ENCODE peak calls at places on chromosome 2, in ten cellular contexts. J is foreskin fibroblast; Y is stimulated activated CD4-positive, alpha-beta T cell treated with anti-CD3 and anti-CD28 coated beads, Interleukin-15, amount 100 ng/mL, for 1 hour; T is NCI-H748 treated with DMSO at 0.1 percent for 48 hours; U is prostate gland; G is GM06990; L is GM12891; Q is Peyer's patch; F is T-helper 9 cell; B is omental fat pad. H is an unnamed sample.

GRCh38 chr2:23631391-23631790 is 246.4 kb downstream of the KLHL29 start:
- DNase-seq in J (no peak), Y (no peak), T (no peak), U (no peak), G (no peak), L (no peak), Q (no peak), F (no peak), B (no peak), H (no peak)

GRCh38 chr2:10404324-10405143 is 43.6 kb downstream of the ODC1 start:
- DNase-seq in J (no peak), Y (no peak), T (no peak), U (peak; percentile 46), G (no peak), L (no peak), Q (no peak), F (no peak), B (no peak), H (no peak)

GRCh38 chr2:141557329-141558098 is 573.3 kb downstream of the LRP1B start:
- DNase-seq in J (peak; percentile 78), Y (no peak), T (no peak), U (no peak), G (no peak), L (no peak), Q (no peak), F (no peak), B (no peak), H (no peak)

GRCh38 chr2:65532937-65533336 is 100.5 kb upstream of the SPRED2 start:
- DNase-seq in J (peak; percentile 18), Y (no peak), T (no peak), U (no peak), G (no peak), L (no peak), Q (no peak), F (no peak), B (no peak), H (no peak)

GRCh38 chr2:230269715-230270114 is 44.2 kb downstream of the SP140 start:
- DNase-seq in J (no peak), Y (no peak), T (no peak), U (no peak), G (peak; percentile 26), L (no peak), Q (peak; percentile 48), F (no peak), B (no peak), H (no peak)

GRCh38 chr2:160087854-160088745 is 25.7 kb upstream of the PLA2R1 start:
- DNase-seq in J (peak; percentile 29), Y (no peak), T (no peak), U (no peak), G (no peak), L (no peak), Q (no peak), F (no peak), B (no peak), H (peak; percentile 23)

GRCh38 chr2:3094999-3095958 is 282.3 kb downstream of the EIPR1 start:
- DNase-seq in J (no peak), Y (no peak), T (no peak), U (no peak), G (no peak), L (no peak), Q (no peak), F (no peak), B (no peak), H (no peak)

GRCh38 chr2:181411105-181411849 is 45.9 kb upstream of the ITGA4 start:
- DNase-seq in J (no peak), Y (no peak), T (no peak), U (no peak), G (peak; percentile 55), L (no peak), Q (peak; percentile 90), F (no peak), B (no peak), H (peak; percentile 64)

GRCh38 chr2:22360735-22361374 is 1024.1 kb upstream of the KLHL29 start:
- DNase-seq in J (no peak), Y (no peak), T (no peak), U (no peak), G (no peak), L (no peak), Q (no peak), F (no peak), B (no peak), H (no peak)

GRCh38 chr2:118046628-118047210 is 32.8 kb upstream of the CCDC93 start:
- DNase-seq in J (peak; percentile 58), Y (no peak), T (peak; percentile 1), U (no peak), G (no peak), L (no peak), Q (no peak), F (no peak), B (no peak), H (peak; percentile 20)

GRCh38 chr2:189267925-189268579 is 88.5 kb upstream of the COL5A2 start:
- DNase-seq in J (peak; percentile 76), Y (no peak), T (no peak), U (no peak), G (no peak), L (no peak), Q (no peak), F (no peak), B (no peak), H (no peak)

GRCh38 chr2:174607584-174607983 is 10.0 kb upstream of the WIPF1 start:
- DNase-seq in J (no peak), Y (no peak), T (no peak), U (no peak), G (no peak), L (no peak), Q (no peak), F (no peak), B (no peak), H (no peak)

GRCh38 chr2:11065833-11066232 is 89.4 kb upstream of the SLC66A3 start:
- DNase-seq in J (no peak), Y (no peak), T (no peak), U (no peak), G (no peak), L (no peak), Q (no peak), F (no peak), B (no peak), H (no peak)

GRCh38 chr2:12579018-12579417 is 137.7 kb upstream of the TRIB2 start:
- DNase-seq in J (no peak), Y (no peak), T (no peak), U (no peak), G (no peak), L (no peak), Q (no peak), F (no peak), B (no peak), H (no peak)

GRCh38 chr2:34003795-34004194 is 404.7 kb upstream of the FAM98A start:
- DNase-seq in J (no peak), Y (no peak), T (no peak), U (no peak), G (no peak), L (no peak), Q (no peak), F (no peak), B (no peak), H (no peak)

GRCh38 chr2:155190342-155190741 is 491.8 kb downstream of the KCNJ3 start:
- DNase-seq in J (no peak), Y (no peak), T (peak; percentile 96), U (no peak), G (no peak), L (no peak), Q (no peak), F (no peak), B (no peak), H (no peak)

GRCh38 chr2:8538531-8538930 is 143.3 kb upstream of the ID2 start:
- DNase-seq in J (no peak), Y (no peak), T (no peak), U (no peak), G (no peak), L (no peak), Q (no peak), F (no peak), B (no peak), H (no peak)

GRCh38 chr2:241279413-241279812 is 36.1 kb downstream of the HDLBP start:
- DNase-seq in J (peak; percentile 17), Y (no peak), T (no peak), U (no peak), G (no peak), L (no peak), Q (no peak), F (no peak), B (no peak), H (no peak)

GRCh38 chr2:109666466-109666865 is 52.3 kb downstream of the SOWAHC start:
- DNase-seq in J (no peak), Y (no peak), T (no peak), U (no peak), G (no peak), L (no peak), Q (no peak), F (no peak), B (no peak), H (no peak)

GRCh38 chr2:112921982-112922381 is 11.0 kb downstream of the IL37 start:
- DNase-seq in J (no peak), Y (no peak), T (no peak), U (no peak), G (no peak), L (no peak), Q (no peak), F (no peak), B (no peak), H (no peak)

GRCh38 chr2:66888791-66889631 is 454.1 kb downstream of the MEIS1 start:
- DNase-seq in J (peak; percentile 96), Y (no peak), T (no peak), U (peak; percentile 12), G (no peak), L (no peak), Q (peak; percentile 44), F (no peak), B (no peak), H (no peak)

GRCh38 chr2:185130685-185131084 is 532.4 kb downstream of the ZNF804A start:
- DNase-seq in J (no peak), Y (no peak), T (no peak), U (no peak), G (no peak), L (no peak), Q (no peak), F (no peak), B (no peak), H (no peak)

GRCh38 chr2:174224665-174225288 is 23.6 kb downstream of the OLA1 start:
- DNase-seq in J (no peak), Y (no peak), T (no peak), U (no peak), G (no peak), L (no peak), Q (no peak), F (no peak), B (no peak), H (no peak)

GRCh38 chr2:3659447-3660432 is 1.7 kb downstream of the ALLC start:
- DNase-seq in J (peak; percentile 53), Y (no peak), T (no peak), U (no peak), G (no peak), L (no peak), Q (peak; percentile 56), F (no peak), B (no peak), H (peak; percentile 30)

GRCh38 chr2:85269959-85270358 is 57.8 kb downstream of the TGOLN2 start:
- DNase-seq in J (no peak), Y (no peak), T (no peak), U (no peak), G (no peak), L (no peak), Q (no peak), F (no peak), B (no peak), H (no peak)

GRCh38 chr2:202337706-202338346 is 38.3 kb upstream of the BMPR2 start:
- DNase-seq in J (no peak), Y (no peak), T (no peak), U (no peak), G (no peak), L (no peak), Q (no peak), F (no peak), B (no peak), H (no peak)

GRCh38 chr2:171036532-171036931 is 107.5 kb downstream of the GORASP2 start:
- DNase-seq in J (no peak), Y (no peak), T (no peak), U (no peak), G (no peak), L (no peak), Q (no peak), F (no peak), B (no peak), H (no peak)

GRCh38 chr2:74181739-74182138 is 3.1 kb upstream of the MOB1A start:
- DNase-seq in J (peak; percentile 79), Y (no peak), T (no peak), U (no peak), G (peak; percentile 65), L (no peak), Q (peak; percentile 80), F (no peak), B (no peak), H (no peak)

H was measured in NT2/D1.